ENCODE peak calls at places on chromosomes 5 and 9, in six cellular contexts. One of them, this sample, is unnamed.

GRCh38 chr9:37997636-37998374 is 71.2 kb downstream of the SHB start:
- DNase-seq in central memory CD4-positive, alpha-beta T cell: no peak
- DNase-seq in CD4-positive, alpha-beta memory T cell: no peak
- DNase-seq in fibroblast of gingiva: no peak
- DNase-seq in RCC 7860: no peak
- DNase-seq in activated CD8-positive, alpha-beta memory T cell treated with anti-CD3 and anti-CD28 coated beads for 48 hours: no peak
- DNase-seq in this sample: no peak

GRCh38 chr9:98795970-98796363 is 388 bp downstream of the ANKS6 start:
- DNase-seq in central memory CD4-positive, alpha-beta T cell: no peak
- DNase-seq in CD4-positive, alpha-beta memory T cell: no peak
- DNase-seq in fibroblast of gingiva: no peak
- DNase-seq in RCC 7860: no peak
- DNase-seq in activated CD8-positive, alpha-beta memory T cell treated with anti-CD3 and anti-CD28 coated beads for 48 hours: no peak
- DNase-seq in this sample: no peak

GRCh38 chr5:83426855-83427254 is 44.7 kb upstream of the VCAN start:
- DNase-seq in central memory CD4-positive, alpha-beta T cell: no peak
- DNase-seq in CD4-positive, alpha-beta memory T cell: no peak
- DNase-seq in fibroblast of gingiva: no peak
- DNase-seq in RCC 7860: no peak
- DNase-seq in activated CD8-positive, alpha-beta memory T cell treated with anti-CD3 and anti-CD28 coated beads for 48 hours: no peak
- DNase-seq in this sample: no peak

GRCh38 chr9:16726718-16727451 is 143.6 kb downstream of the BNC2 start:
- DNase-seq in central memory CD4-positive, alpha-beta T cell: no peak
- DNase-seq in CD4-positive, alpha-beta memory T cell: no peak
- DNase-seq in fibroblast of gingiva: peak; percentile 87
- DNase-seq in RCC 7860: peak; percentile 64
- DNase-seq in activated CD8-positive, alpha-beta memory T cell treated with anti-CD3 and anti-CD28 coated beads for 48 hours: no peak
- DNase-seq in this sample: no peak

GRCh38 chr9:90064248-90064647 is 459.4 kb downstream of the GADD45G start:
- DNase-seq in central memory CD4-positive, alpha-beta T cell: no peak
- DNase-seq in CD4-positive, alpha-beta memory T cell: no peak
- DNase-seq in fibroblast of gingiva: no peak
- DNase-seq in RCC 7860: no peak
- DNase-seq in activated CD8-positive, alpha-beta memory T cell treated with anti-CD3 and anti-CD28 coated beads for 48 hours: no peak
- DNase-seq in this sample: no peak

GRCh38 chr9:34220218-34220617 is 41.4 kb downstream of the UBAP1 start:
- DNase-seq in central memory CD4-positive, alpha-beta T cell: no peak
- DNase-seq in CD4-positive, alpha-beta memory T cell: no peak
- DNase-seq in fibroblast of gingiva: no peak
- DNase-seq in RCC 7860: no peak
- DNase-seq in activated CD8-positive, alpha-beta memory T cell treated with anti-CD3 and anti-CD28 coated beads for 48 hours: no peak
- DNase-seq in this sample: no peak

GRCh38 chr5:172801184-172801671 is 30.2 kb upstream of the DUSP1 start:
- DNase-seq in central memory CD4-positive, alpha-beta T cell: no peak
- DNase-seq in CD4-positive, alpha-beta memory T cell: no peak
- DNase-seq in fibroblast of gingiva: peak; percentile 91
- DNase-seq in RCC 7860: peak; percentile 96
- DNase-seq in activated CD8-positive, alpha-beta memory T cell treated with anti-CD3 and anti-CD28 coated beads for 48 hours: no peak
- DNase-seq in this sample: peak; percentile 10

GRCh38 chr9:107945493-107945892 is 455.9 kb upstream of the KLF4 start:
- DNase-seq in central memory CD4-positive, alpha-beta T cell: no peak
- DNase-seq in CD4-positive, alpha-beta memory T cell: no peak
- DNase-seq in fibroblast of gingiva: no peak
- DNase-seq in RCC 7860: no peak
- DNase-seq in activated CD8-positive, alpha-beta memory T cell treated with anti-CD3 and anti-CD28 coated beads for 48 hours: no peak
- DNase-seq in this sample: no peak

GRCh38 chr5:83368317-83368716 is 103.2 kb upstream of the VCAN start:
- DNase-seq in central memory CD4-positive, alpha-beta T cell: no peak
- DNase-seq in CD4-positive, alpha-beta memory T cell: no peak
- DNase-seq in fibroblast of gingiva: peak; percentile 87
- DNase-seq in RCC 7860: no peak
- DNase-seq in activated CD8-positive, alpha-beta memory T cell treated with anti-CD3 and anti-CD28 coated beads for 48 hours: no peak
- DNase-seq in this sample: no peak

GRCh38 chr9:114621975-114622609 is 11.0 kb downstream of the TMEM268 start:
- DNase-seq in central memory CD4-positive, alpha-beta T cell: no peak
- DNase-seq in CD4-positive, alpha-beta memory T cell: no peak
- DNase-seq in fibroblast of gingiva: peak; percentile 58
- DNase-seq in RCC 7860: peak; percentile 64
- DNase-seq in activated CD8-positive, alpha-beta memory T cell treated with anti-CD3 and anti-CD28 coated beads for 48 hours: no peak
- DNase-seq in this sample: no peak

GRCh38 chr9:93436218-93436617 is 15.3 kb upstream of the FAM120A start:
- DNase-seq in central memory CD4-positive, alpha-beta T cell: no peak
- DNase-seq in CD4-positive, alpha-beta memory T cell: no peak
- DNase-seq in fibroblast of gingiva: no peak
- DNase-seq in RCC 7860: no peak
- DNase-seq in activated CD8-positive, alpha-beta memory T cell treated with anti-CD3 and anti-CD28 coated beads for 48 hours: no peak
- DNase-seq in this sample: no peak

GRCh38 chr5:33513786-33514185 is 73.0 kb downstream of the TARS1 start:
- DNase-seq in central memory CD4-positive, alpha-beta T cell: no peak
- DNase-seq in CD4-positive, alpha-beta memory T cell: no peak
- DNase-seq in fibroblast of gingiva: no peak
- DNase-seq in RCC 7860: no peak
- DNase-seq in activated CD8-positive, alpha-beta memory T cell treated with anti-CD3 and anti-CD28 coated beads for 48 hours: no peak
- DNase-seq in this sample: no peak

GRCh38 chr9:108913391-108913790 is 20.5 kb downstream of the ELP1 start:
- DNase-seq in central memory CD4-positive, alpha-beta T cell: no peak
- DNase-seq in CD4-positive, alpha-beta memory T cell: no peak
- DNase-seq in fibroblast of gingiva: peak; percentile 26
- DNase-seq in RCC 7860: no peak
- DNase-seq in activated CD8-positive, alpha-beta memory T cell treated with anti-CD3 and anti-CD28 coated beads for 48 hours: no peak
- DNase-seq in this sample: no peak

GRCh38 chr9:33130501-33130900 is 36.6 kb downstream of the B4GALT1 start:
- DNase-seq in central memory CD4-positive, alpha-beta T cell: no peak
- DNase-seq in CD4-positive, alpha-beta memory T cell: no peak
- DNase-seq in fibroblast of gingiva: no peak
- DNase-seq in RCC 7860: no peak
- DNase-seq in activated CD8-positive, alpha-beta memory T cell treated with anti-CD3 and anti-CD28 coated beads for 48 hours: no peak
- DNase-seq in this sample: peak; percentile 71

GRCh38 chr9:36101916-36102741 is 34.4 kb upstream of the GLIPR2 start:
- DNase-seq in central memory CD4-positive, alpha-beta T cell: no peak
- DNase-seq in CD4-positive, alpha-beta memory T cell: no peak
- DNase-seq in fibroblast of gingiva: peak; percentile 95
- DNase-seq in RCC 7860: peak; percentile 99
- DNase-seq in activated CD8-positive, alpha-beta memory T cell treated with anti-CD3 and anti-CD28 coated beads for 48 hours: no peak
- DNase-seq in this sample: peak; percentile 79

GRCh38 chr9:24614070-24614469 is 68.4 kb upstream of the IZUMO3 start:
- DNase-seq in central memory CD4-positive, alpha-beta T cell: no peak
- DNase-seq in CD4-positive, alpha-beta memory T cell: no peak
- DNase-seq in fibroblast of gingiva: no peak
- DNase-seq in RCC 7860: no peak
- DNase-seq in activated CD8-positive, alpha-beta memory T cell treated with anti-CD3 and anti-CD28 coated beads for 48 hours: no peak
- DNase-seq in this sample: no peak

GRCh38 chr5:98504488-98504887 is 269.0 kb upstream of the RGMB start:
- DNase-seq in central memory CD4-positive, alpha-beta T cell: no peak
- DNase-seq in CD4-positive, alpha-beta memory T cell: no peak
- DNase-seq in fibroblast of gingiva: no peak
- DNase-seq in RCC 7860: no peak
- DNase-seq in activated CD8-positive, alpha-beta memory T cell treated with anti-CD3 and anti-CD28 coated beads for 48 hours: no peak
- DNase-seq in this sample: no peak

GRCh38 chr5:74063821-74064598 is 438.0 kb downstream of the ARHGEF28 start:
- DNase-seq in central memory CD4-positive, alpha-beta T cell: no peak
- DNase-seq in CD4-positive, alpha-beta memory T cell: no peak
- DNase-seq in fibroblast of gingiva: peak; percentile 18
- DNase-seq in RCC 7860: peak; percentile 83
- DNase-seq in activated CD8-positive, alpha-beta memory T cell treated with anti-CD3 and anti-CD28 coated beads for 48 hours: no peak
- DNase-seq in this sample: peak; percentile 92

GRCh38 chr5:3343211-3343610 is 252.4 kb upstream of the IRX1 start:
- DNase-seq in central memory CD4-positive, alpha-beta T cell: no peak
- DNase-seq in CD4-positive, alpha-beta memory T cell: no peak
- DNase-seq in fibroblast of gingiva: no peak
- DNase-seq in RCC 7860: no peak
- DNase-seq in activated CD8-positive, alpha-beta memory T cell treated with anti-CD3 and anti-CD28 coated beads for 48 hours: no peak
- DNase-seq in this sample: no peak

GRCh38 chr9:89410022-89410421 is 87.9 kb downstream of the SEMA4D start:
- DNase-seq in central memory CD4-positive, alpha-beta T cell: no peak
- DNase-seq in CD4-positive, alpha-beta memory T cell: no peak
- DNase-seq in fibroblast of gingiva: no peak
- DNase-seq in RCC 7860: no peak
- DNase-seq in activated CD8-positive, alpha-beta memory T cell treated with anti-CD3 and anti-CD28 coated beads for 48 hours: no peak
- DNase-seq in this sample: no peak

GRCh38 chr5:133275631-133276030 is 223.8 kb downstream of the HSPA4 start:
- DNase-seq in central memory CD4-positive, alpha-beta T cell: no peak
- DNase-seq in CD4-positive, alpha-beta memory T cell: no peak
- DNase-seq in fibroblast of gingiva: no peak
- DNase-seq in RCC 7860: no peak
- DNase-seq in activated CD8-positive, alpha-beta memory T cell treated with anti-CD3 and anti-CD28 coated beads for 48 hours: no peak
- DNase-seq in this sample: no peak

GRCh38 chr5:1171340-1171941 is 30.0 kb upstream of the SLC6A19 start:
- DNase-seq in central memory CD4-positive, alpha-beta T cell: no peak
- DNase-seq in CD4-positive, alpha-beta memory T cell: no peak
- DNase-seq in fibroblast of gingiva: no peak
- DNase-seq in RCC 7860: peak; percentile 70
- DNase-seq in activated CD8-positive, alpha-beta memory T cell treated with anti-CD3 and anti-CD28 coated beads for 48 hours: no peak
- DNase-seq in this sample: no peak

GRCh38 chr5:88183255-88183654 is 85.4 kb downstream of the TMEM161B start:
- DNase-seq in central memory CD4-positive, alpha-beta T cell: no peak
- DNase-seq in CD4-positive, alpha-beta memory T cell: no peak
- DNase-seq in fibroblast of gingiva: no peak
- DNase-seq in RCC 7860: no peak
- DNase-seq in activated CD8-positive, alpha-beta memory T cell treated with anti-CD3 and anti-CD28 coated beads for 48 hours: no peak
- DNase-seq in this sample: no peak

GRCh38 chr9:98970532-98971041 is 26.9 kb downstream of the COL15A1 start:
- DNase-seq in central memory CD4-positive, alpha-beta T cell: no peak
- DNase-seq in CD4-positive, alpha-beta memory T cell: no peak
- DNase-seq in fibroblast of gingiva: no peak
- DNase-seq in RCC 7860: no peak
- DNase-seq in activated CD8-positive, alpha-beta memory T cell treated with anti-CD3 and anti-CD28 coated beads for 48 hours: no peak
- DNase-seq in this sample: no peak

GRCh38 chr9:12738296-12738695 is 36.5 kb upstream of the LURAP1L start:
- DNase-seq in central memory CD4-positive, alpha-beta T cell: no peak
- DNase-seq in CD4-positive, alpha-beta memory T cell: no peak
- DNase-seq in fibroblast of gingiva: no peak
- DNase-seq in RCC 7860: no peak
- DNase-seq in activated CD8-positive, alpha-beta memory T cell treated with anti-CD3 and anti-CD28 coated beads for 48 hours: no peak
- DNase-seq in this sample: no peak

GRCh38 chr5:111948517-111948916 is 191.5 kb upstream of the NREP start:
- DNase-seq in central memory CD4-positive, alpha-beta T cell: no peak
- DNase-seq in CD4-positive, alpha-beta memory T cell: no peak
- DNase-seq in fibroblast of gingiva: peak; percentile 88
- DNase-seq in RCC 7860: peak; percentile 39
- DNase-seq in activated CD8-positive, alpha-beta memory T cell treated with anti-CD3 and anti-CD28 coated beads for 48 hours: no peak
- DNase-seq in this sample: no peak

GRCh38 chr9:124776952-124777645 is at the start of gene OLFML2A:
- DNase-seq in central memory CD4-positive, alpha-beta T cell: no peak
- DNase-seq in CD4-positive, alpha-beta memory T cell: peak; percentile 11
- DNase-seq in fibroblast of gingiva: no peak
- DNase-seq in RCC 7860: no peak
- DNase-seq in activated CD8-positive, alpha-beta memory T cell treated with anti-CD3 and anti-CD28 coated beads for 48 hours: no peak
- DNase-seq in this sample: peak; percentile 53

GRCh38 chr9:126326228-126327015 is at the start of gene MVB12B:
- DNase-seq in central memory CD4-positive, alpha-beta T cell: peak; percentile 50
- DNase-seq in CD4-positive, alpha-beta memory T cell: peak; percentile 61
- DNase-seq in fibroblast of gingiva: peak; percentile 11
- DNase-seq in RCC 7860: no peak
- DNase-seq in activated CD8-positive, alpha-beta memory T cell treated with anti-CD3 and anti-CD28 coated beads for 48 hours: no peak
- DNase-seq in this sample: peak; percentile 37

GRCh38 chr5:41537581-41537980 is 27.2 kb upstream of the PLCXD3 start:
- DNase-seq in central memory CD4-positive, alpha-beta T cell: no peak
- DNase-seq in CD4-positive, alpha-beta memory T cell: no peak
- DNase-seq in fibroblast of gingiva: no peak
- DNase-seq in RCC 7860: no peak
- DNase-seq in activated CD8-positive, alpha-beta memory T cell treated with anti-CD3 and anti-CD28 coated beads for 48 hours: no peak
- DNase-seq in this sample: no peak

GRCh38 chr9:18390393-18390792 is 83.6 kb upstream of the ADAMTSL1 start:
- DNase-seq in central memory CD4-positive, alpha-beta T cell: no peak
- DNase-seq in CD4-positive, alpha-beta memory T cell: no peak
- DNase-seq in fibroblast of gingiva: peak; percentile 93
- DNase-seq in RCC 7860: no peak
- DNase-seq in activated CD8-positive, alpha-beta memory T cell treated with anti-CD3 and anti-CD28 coated beads for 48 hours: no peak
- DNase-seq in this sample: no peak

GRCh38 chr5:150522504-150523464 is 14.9 kb downstream of the NDST1 start:
- DNase-seq in central memory CD4-positive, alpha-beta T cell: no peak
- DNase-seq in CD4-positive, alpha-beta memory T cell: no peak
- DNase-seq in fibroblast of gingiva: no peak
- DNase-seq in RCC 7860: no peak
- DNase-seq in activated CD8-positive, alpha-beta memory T cell treated with anti-CD3 and anti-CD28 coated beads for 48 hours: no peak
- DNase-seq in this sample: no peak

GRCh38 chr9:129111143-129111761 is at the start of gene PTPA:
- DNase-seq in central memory CD4-positive, alpha-beta T cell: peak; percentile 84
- DNase-seq in CD4-positive, alpha-beta memory T cell: peak; percentile 90
- DNase-seq in fibroblast of gingiva: peak; percentile 85
- DNase-seq in RCC 7860: peak; percentile 75
- DNase-seq in activated CD8-positive, alpha-beta memory T cell treated with anti-CD3 and anti-CD28 coated beads for 48 hours: peak; percentile 62
- DNase-seq in this sample: peak; percentile 91

GRCh38 chr9:111783857-111784256 is 10.9 kb downstream of the SHOC1 start:
- DNase-seq in central memory CD4-positive, alpha-beta T cell: no peak
- DNase-seq in CD4-positive, alpha-beta memory T cell: no peak
- DNase-seq in fibroblast of gingiva: no peak
- DNase-seq in RCC 7860: no peak
- DNase-seq in activated CD8-positive, alpha-beta memory T cell treated with anti-CD3 and anti-CD28 coated beads for 48 hours: no peak
- DNase-seq in this sample: no peak

GRCh38 chr9:132597073-132597775 is 14.8 kb downstream of the BARHL1 start:
- DNase-seq in central memory CD4-positive, alpha-beta T cell: no peak
- DNase-seq in CD4-positive, alpha-beta memory T cell: no peak
- DNase-seq in fibroblast of gingiva: no peak
- DNase-seq in RCC 7860: peak; percentile 42
- DNase-seq in activated CD8-positive, alpha-beta memory T cell treated with anti-CD3 and anti-CD28 coated beads for 48 hours: no peak
- DNase-seq in this sample: no peak

GRCh38 chr5:106303911-106304310 is 1366.8 kb downstream of the EFNA5 start:
- DNase-seq in central memory CD4-positive, alpha-beta T cell: no peak
- DNase-seq in CD4-positive, alpha-beta memory T cell: no peak
- DNase-seq in fibroblast of gingiva: no peak
- DNase-seq in RCC 7860: no peak
- DNase-seq in activated CD8-positive, alpha-beta memory T cell treated with anti-CD3 and anti-CD28 coated beads for 48 hours: no peak
- DNase-seq in this sample: no peak

GRCh38 chr5:83434929-83435328 is 36.6 kb upstream of the VCAN start:
- DNase-seq in central memory CD4-positive, alpha-beta T cell: no peak
- DNase-seq in CD4-positive, alpha-beta memory T cell: no peak
- DNase-seq in fibroblast of gingiva: peak; percentile 64
- DNase-seq in RCC 7860: no peak
- DNase-seq in activated CD8-positive, alpha-beta memory T cell treated with anti-CD3 and anti-CD28 coated beads for 48 hours: no peak
- DNase-seq in this sample: no peak